ENCODE peak calls at places on chromosome 7, in five cellular contexts. X, A, K, S and Z are unnamed samples.

GRCh38 chr7:142000244-142000643 is 4.6 kb downstream of the MGAM start:
- DNase-seq in X (no peak), K (no peak), S (no peak), A (no peak), Z (no peak)

GRCh38 chr7:4103352-4104091 is 578.6 kb upstream of the FOXK1 start:
- DNase-seq in S (peak), A (no peak), X (no peak), K (no peak), Z (peak)

GRCh38 chr7:9981950-9982349 is 991.7 kb upstream of the PHF14 start:
- DNase-seq in K (no peak), S (no peak), X (no peak), A (no peak), Z (no peak)

GRCh38 chr7:32142649-32143048 is 72.4 kb upstream of the PDE1C start:
- DNase-seq in A (no peak), X (no peak), K (no peak), S (no peak), Z (no peak)

GRCh38 chr7:80999180-80999579 is 80.3 kb upstream of the SEMA3C start:
- DNase-seq in X (no peak), S (no peak), A (no peak), K (no peak), Z (no peak)

GRCh38 chr7:84190016-84190705 is 4.4 kb downstream of the SEMA3A start:
- DNase-seq in S (no peak), X (no peak), A (no peak), K (peak), Z (peak)

GRCh38 chr7:16743207-16743606 is 10.3 kb upstream of the TSPAN13 start:
- DNase-seq in X (no peak), A (no peak), K (no peak), S (peak), Z (peak)

GRCh38 chr7:36726806-36727503 is 2.7 kb upstream of the AOAH start:
- DNase-seq in X (no peak), A (no peak), K (no peak), S (no peak), Z (no peak)

GRCh38 chr7:13034693-13035092 is 347.3 kb downstream of the ARL4A start:
- DNase-seq in X (no peak), S (no peak), K (no peak), A (no peak), Z (no peak)

GRCh38 chr7:68009716-68010115 is 1013.1 kb downstream of the TYW1 start:
- DNase-seq in X (no peak), A (no peak), S (no peak), K (no peak), Z (no peak)

GRCh38 chr7:16801111-16801542 is 3.7 kb downstream of the AGR2 start:
- DNase-seq in A (peak), X (peak), S (peak), K (peak), Z (peak)

GRCh38 chr7:157652954-157653826 is 316.4 kb downstream of the DNAJB6 start:
- DNase-seq in K (no peak), A (no peak), S (no peak), X (no peak), Z (no peak)

GRCh38 chr7:127632276-127632910 is 14.5 kb upstream of the PAX4 start:
- DNase-seq in S (no peak), A (no peak), K (no peak), X (no peak), Z (no peak)

GRCh38 chr7:13117103-13117502 is 429.7 kb downstream of the ARL4A start:
- DNase-seq in A (peak), S (peak), K (peak), X (no peak), Z (peak)

GRCh38 chr7:152761116-152761748 is 1.7 kb downstream of the ACTR3B start:
- DNase-seq in X (no peak), K (peak), S (no peak), A (peak), Z (no peak)

GRCh38 chr7:5631752-5632151 is 149.7 kb downstream of the RNF216 start:
- DNase-seq in S (no peak), A (no peak), X (no peak), K (no peak), Z (no peak)